ENCODE peak calls at places on chromosomes 11 and 22, in four cellular contexts. One of them, this sample, is unnamed.

GRCh38 chr11:102177974-102178631 is 67.9 kb downstream of the YAP1 start:
- DNase-seq in MM.1S: no peak
- DNase-seq in pancreas: no peak
- DNase-seq in GM13976: no peak
- DNase-seq in this sample: no peak

GRCh38 chr11:47553417-47553746 is 450 bp upstream of the CELF1 start:
- DNase-seq in MM.1S: no peak
- DNase-seq in pancreas: no peak
- DNase-seq in GM13976: no peak
- DNase-seq in this sample: no peak

GRCh38 chr11:10351435-10351767 is 46.5 kb downstream of the ADM start:
- DNase-seq in pancreas: peak; percentile 50
- DNase-seq in GM13976: no peak
- DNase-seq in MM.1S: no peak
- DNase-seq in this sample: no peak

GRCh38 chr11:63251312-63251711 is 7.9 kb upstream of the SLC22A25 start:
- DNase-seq in MM.1S: no peak
- DNase-seq in GM13976: no peak
- DNase-seq in pancreas: no peak
- DNase-seq in this sample: no peak

GRCh38 chr11:105799728-105800462 is 190.0 kb downstream of the GRIA4 start:
- DNase-seq in GM13976: no peak
- DNase-seq in pancreas: no peak
- DNase-seq in MM.1S: no peak
- DNase-seq in this sample: no peak

GRCh38 chr11:122656073-122656630 is 630 bp downstream of the UBASH3B start:
- DNase-seq in pancreas: peak; percentile 61
- DNase-seq in MM.1S: peak; percentile 47
- DNase-seq in GM13976: peak; percentile 75
- DNase-seq in this sample: peak; percentile 60

GRCh38 chr11:10659339-10660216 is 34.0 kb downstream of the IRAG1 start:
- DNase-seq in GM13976: no peak
- DNase-seq in MM.1S: no peak
- DNase-seq in pancreas: no peak
- DNase-seq in this sample: no peak

GRCh38 chr22:37330200-37331033 is 48.1 kb downstream of the CYTH4 start:
- DNase-seq in GM13976: peak; percentile 73
- DNase-seq in MM.1S: peak; percentile 53
- DNase-seq in pancreas: peak; percentile 51
- DNase-seq in this sample: peak; percentile 75

GRCh38 chr11:112785104-112785503 is 176.1 kb upstream of the NCAM1 start:
- DNase-seq in pancreas: no peak
- DNase-seq in MM.1S: no peak
- DNase-seq in GM13976: no peak
- DNase-seq in this sample: no peak

GRCh38 chr11:12111482-12112149 is 1.2 kb downstream of the MICAL2 start:
- DNase-seq in GM13976: no peak
- DNase-seq in pancreas: no peak
- DNase-seq in MM.1S: no peak
- DNase-seq in this sample: no peak

GRCh38 chr22:33539902-33540751 is 380.1 kb downstream of the LARGE1 start:
- DNase-seq in MM.1S: no peak
- DNase-seq in GM13976: no peak
- DNase-seq in pancreas: peak; percentile 81
- DNase-seq in this sample: no peak

GRCh38 chr11:1341928-1342524 is 32.6 kb upstream of the TOLLIP start:
- DNase-seq in MM.1S: no peak
- DNase-seq in GM13976: no peak
- DNase-seq in pancreas: no peak
- DNase-seq in this sample: no peak

GRCh38 chr22:26416670-26417270 is 12.3 kb upstream of the ASPHD2 start:
- DNase-seq in MM.1S: no peak
- DNase-seq in GM13976: no peak
- DNase-seq in pancreas: no peak
- DNase-seq in this sample: no peak

GRCh38 chr11:43427971-43428370 is 69.3 kb downstream of the TTC17 start:
- DNase-seq in GM13976: no peak
- DNase-seq in pancreas: no peak
- DNase-seq in MM.1S: no peak
- DNase-seq in this sample: no peak

GRCh38 chr11:420054-420910 is 5.5 kb upstream of the SIGIRR start:
- DNase-seq in GM13976: no peak
- DNase-seq in MM.1S: no peak
- DNase-seq in pancreas: peak; percentile 30
- DNase-seq in this sample: no peak

GRCh38 chr11:92423635-92424034 is 199.0 kb downstream of the FAT3 start:
- DNase-seq in MM.1S: no peak
- DNase-seq in GM13976: no peak
- DNase-seq in pancreas: no peak
- DNase-seq in this sample: no peak

GRCh38 chr11:48170176-48170839 is 46.3 kb upstream of the OR4B1 start:
- DNase-seq in MM.1S: no peak
- DNase-seq in GM13976: no peak
- DNase-seq in pancreas: no peak
- DNase-seq in this sample: no peak

GRCh38 chr11:62139526-62140301 is 15.9 kb downstream of the INCENP start:
- DNase-seq in pancreas: no peak
- DNase-seq in MM.1S: no peak
- DNase-seq in GM13976: no peak
- DNase-seq in this sample: no peak

GRCh38 chr22:36816635-36817428 is at the start of gene PVALB:
- DNase-seq in MM.1S: peak; percentile 69
- DNase-seq in pancreas: peak; percentile 47
- DNase-seq in GM13976: no peak
- DNase-seq in this sample: no peak

GRCh38 chr11:113674397-113674685 is 31.8 kb downstream of the TMPRSS5 start:
- DNase-seq in pancreas: no peak
- DNase-seq in MM.1S: no peak
- DNase-seq in GM13976: no peak
- DNase-seq in this sample: no peak

GRCh38 chr11:66934971-66935779 is 23.0 kb downstream of the PC start:
- DNase-seq in pancreas: no peak
- DNase-seq in MM.1S: no peak
- DNase-seq in GM13976: no peak
- DNase-seq in this sample: no peak

GRCh38 chr11:133945087-133945974 is 11.4 kb downstream of the IGSF9B start:
- DNase-seq in pancreas: no peak
- DNase-seq in GM13976: no peak
- DNase-seq in MM.1S: no peak
- DNase-seq in this sample: no peak

GRCh38 chr11:64747961-64748715 is 4.2 kb upstream of the RASGRP2 start:
- DNase-seq in GM13976: no peak
- DNase-seq in pancreas: no peak
- DNase-seq in MM.1S: no peak
- DNase-seq in this sample: no peak

DNA sequence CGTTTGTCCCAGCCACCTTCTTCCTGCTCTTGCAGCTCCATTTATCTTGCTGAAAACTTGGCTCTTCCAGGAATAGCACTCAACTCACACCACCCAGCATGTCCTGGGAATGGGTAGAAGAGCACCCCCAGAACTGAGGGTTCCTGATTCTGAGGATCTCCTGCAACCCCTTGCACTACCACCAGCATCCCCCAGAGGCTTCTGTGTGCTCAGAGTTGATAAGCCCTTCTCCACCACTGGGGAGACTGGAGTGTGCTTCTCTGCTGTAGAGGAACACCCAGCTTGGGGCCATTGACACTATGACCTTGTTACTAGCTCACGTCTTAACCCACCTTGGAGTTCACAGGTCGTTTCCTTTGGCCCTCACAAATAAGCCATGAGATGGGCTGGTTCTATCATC is 121.0 kb downstream of the GRIK4 start:
- DNase-seq in GM13976: peak; percentile 67
- DNase-seq in pancreas: no peak
- DNase-seq in MM.1S: no peak
- DNase-seq in this sample: peak; percentile 55
- TF ChIP-seq CTCF in GM13976: no peak
- TF ChIP-seq CTCF in pancreas: no peak
- TF ChIP-seq CTCF in MM.1S: peak; percentile 37
- TF ChIP-seq CTCF in this sample: peak; percentile 7

GRCh38 chr22:49322231-49322630 is 505.4 kb downstream of the BRD1 start:
- DNase-seq in pancreas: no peak
- DNase-seq in GM13976: peak; percentile 8
- DNase-seq in MM.1S: no peak
- DNase-seq in this sample: no peak

GRCh38 chr22:49312601-49313000 is 515.1 kb downstream of the BRD1 start:
- DNase-seq in MM.1S: no peak
- DNase-seq in pancreas: no peak
- DNase-seq in GM13976: no peak
- DNase-seq in this sample: no peak

GRCh38 chr22:49320714-49321476 is 506.8 kb downstream of the BRD1 start:
- DNase-seq in MM.1S: no peak
- DNase-seq in pancreas: no peak
- DNase-seq in GM13976: no peak
- DNase-seq in this sample: no peak

GRCh38 chr22:49321477-49322055 is 506.1 kb downstream of the BRD1 start:
- DNase-seq in pancreas: no peak
- DNase-seq in MM.1S: no peak
- DNase-seq in GM13976: no peak
- DNase-seq in this sample: no peak

GRCh38 chr22:49317369-49317768 is 510.3 kb downstream of the BRD1 start:
- DNase-seq in MM.1S: no peak
- DNase-seq in pancreas: no peak
- DNase-seq in GM13976: no peak
- DNase-seq in this sample: no peak
- TF ChIP-seq CTCF in MM.1S: peak; percentile 14
- TF ChIP-seq CTCF in pancreas: no peak
- TF ChIP-seq CTCF in GM13976: no peak
- TF ChIP-seq CTCF in this sample: no peak

GRCh38 chr22:45103756-45104155 is 60.0 kb upstream of the NUP50 start:
- DNase-seq in GM13976: no peak
- DNase-seq in pancreas: no peak
- DNase-seq in MM.1S: no peak
- DNase-seq in this sample: no peak
- TF ChIP-seq CTCF in GM13976: no peak
- TF ChIP-seq CTCF in pancreas: no peak
- TF ChIP-seq CTCF in MM.1S: no peak
- TF ChIP-seq CTCF in this sample: no peak

GRCh38 chr11:16632295-16633200 is 105.9 kb upstream of the C11orf58 start:
- DNase-seq in GM13976: no peak
- DNase-seq in MM.1S: peak; percentile 34
- DNase-seq in pancreas: no peak
- DNase-seq in this sample: no peak
- TF ChIP-seq CTCF in GM13976: no peak
- TF ChIP-seq CTCF in MM.1S: peak; percentile 45
- TF ChIP-seq CTCF in pancreas: no peak
- TF ChIP-seq CTCF in this sample: peak; percentile 32

DNA sequence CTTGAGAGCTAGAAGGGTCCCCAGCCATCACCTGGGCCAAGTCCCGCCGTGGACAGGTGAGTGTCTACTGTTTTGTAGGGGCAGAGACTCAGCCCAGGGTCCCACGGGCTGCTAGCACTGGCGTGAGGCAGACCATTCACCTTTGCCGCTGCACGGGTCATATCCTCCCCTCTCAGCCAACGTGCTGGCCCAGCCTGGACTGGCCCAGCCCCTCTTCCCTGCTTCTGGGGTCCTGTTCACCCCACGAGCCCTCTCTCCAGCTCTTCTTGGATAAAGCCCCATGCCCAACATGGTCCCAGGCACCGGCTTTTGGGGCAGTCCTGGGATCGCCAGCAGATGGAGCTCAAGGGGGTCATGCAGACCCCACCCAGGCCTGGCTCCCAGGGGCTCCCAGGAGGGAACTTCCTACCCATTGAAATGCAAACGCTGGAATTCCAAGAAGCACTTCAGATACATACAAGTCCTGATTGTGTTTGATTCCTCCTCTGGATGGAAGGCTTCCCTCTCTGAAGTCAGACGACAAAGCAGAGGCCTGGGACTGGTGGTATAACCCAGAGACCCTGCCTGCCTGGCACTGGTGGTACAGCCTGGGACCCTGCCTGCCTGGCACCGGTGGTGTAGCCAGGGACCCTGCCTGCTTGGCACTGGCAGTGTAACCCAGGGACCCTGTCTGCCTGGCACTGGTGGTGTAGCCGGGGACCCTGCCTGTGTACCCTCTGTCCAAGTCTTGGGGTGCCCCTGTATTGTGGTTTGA is 8.9 kb upstream of the SEPTIN5 start:
- DNase-seq in pancreas: no peak
- DNase-seq in MM.1S: no peak
- DNase-seq in GM13976: no peak
- DNase-seq in this sample: peak; percentile 7
- TF ChIP-seq CTCF in pancreas: no peak
- TF ChIP-seq CTCF in MM.1S: no peak
- TF ChIP-seq CTCF in GM13976: no peak
- TF ChIP-seq CTCF in this sample: no peak

GRCh38 chr11:84541711-84542340 is 1085.3 kb downstream of the DLG2 start:
- DNase-seq in pancreas: no peak
- DNase-seq in GM13976: no peak
- DNase-seq in MM.1S: no peak
- DNase-seq in this sample: no peak

GRCh38 chr11:84549221-84549620 is 1077.9 kb downstream of the DLG2 start:
- DNase-seq in MM.1S: peak; percentile 46
- DNase-seq in pancreas: no peak
- DNase-seq in GM13976: no peak
- DNase-seq in this sample: peak; percentile 10

GRCh38 chr11:84543367-84544159 is 1083.6 kb downstream of the DLG2 start:
- DNase-seq in MM.1S: no peak
- DNase-seq in GM13976: no peak
- DNase-seq in pancreas: no peak
- DNase-seq in this sample: no peak
- TF ChIP-seq CTCF in MM.1S: no peak
- TF ChIP-seq CTCF in GM13976: no peak
- TF ChIP-seq CTCF in pancreas: no peak
- TF ChIP-seq CTCF in this sample: no peak

GRCh38 chr11:124123587-124123986 is 8.3 kb downstream of the VWA5A start:
- DNase-seq in pancreas: no peak
- DNase-seq in GM13976: no peak
- DNase-seq in MM.1S: no peak
- DNase-seq in this sample: no peak
- TF ChIP-seq CTCF in pancreas: no peak
- TF ChIP-seq CTCF in GM13976: no peak
- TF ChIP-seq CTCF in MM.1S: peak; percentile 7
- TF ChIP-seq CTCF in this sample: no peak

GRCh38 chr11:44728491-44728910 is 1.7 kb downstream of the TSPAN18 start:
- DNase-seq in pancreas: no peak
- DNase-seq in GM13976: no peak
- DNase-seq in MM.1S: no peak
- DNase-seq in this sample: no peak

GRCh38 chr11:44727373-44728084 is 767 bp downstream of the TSPAN18 start:
- DNase-seq in MM.1S: peak; percentile 72
- DNase-seq in pancreas: peak; percentile 79
- DNase-seq in GM13976: peak; percentile 93
- DNase-seq in this sample: peak; percentile 90

GRCh38 chr11:44729065-44729464 is 2.3 kb downstream of the TSPAN18 start:
- DNase-seq in MM.1S: no peak
- DNase-seq in pancreas: no peak
- DNase-seq in GM13976: no peak
- DNase-seq in this sample: no peak

GRCh38 chr11:44727114-44727372 is 281 bp downstream of the TSPAN18 start:
- DNase-seq in MM.1S: no peak
- DNase-seq in GM13976: no peak
- DNase-seq in pancreas: peak; percentile 22
- DNase-seq in this sample: no peak

GRCh38 chr11:44728085-44728410 is 1.3 kb downstream of the TSPAN18 start:
- DNase-seq in MM.1S: no peak
- DNase-seq in pancreas: no peak
- DNase-seq in GM13976: no peak
- DNase-seq in this sample: no peak
- TF ChIP-seq CTCF in MM.1S: no peak
- TF ChIP-seq CTCF in pancreas: no peak
- TF ChIP-seq CTCF in GM13976: no peak
- TF ChIP-seq CTCF in this sample: no peak

This sample was measured in GM10248.